ENCODE peak calls at places on chromosome 12, in four cellular contexts. E, C, K and J are unnamed samples.

GRCh38 chr12:101619026-101619827 is 24.5 kb downstream of the MYBPC1 start:
- DNase-seq in C (no peak), E (no peak), K (no peak), J (no peak)

GRCh38 chr12:93571854-93572711 is at the start of gene SOCS2:
- DNase-seq in C (peak; percentile 69), E (no peak), K (no peak), J (peak; percentile 23)

GRCh38 chr12:10936495-10936894 is 2.6 kb downstream of the TAS2R14 start:
- DNase-seq in E (no peak), C (no peak), K (no peak), J (no peak)

GRCh38 chr12:132949936-132950837 is 5.9 kb downstream of the ZNF605 start:
- DNase-seq in K (no peak), C (no peak), E (no peak), J (no peak)

GRCh38 chr12:1908758-1909157 is 9.7 kb downstream of the CACNA2D4 start:
- DNase-seq in K (peak; percentile 37), E (no peak), C (no peak), J (no peak)

GRCh38 chr12:51077930-51078329 is 5.5 kb downstream of the CSRNP2 start:
- DNase-seq in K (no peak), E (no peak), C (no peak), J (no peak)

GRCh38 chr12:119649202-119649808 is 18.6 kb upstream of the PRKAB1 start:
- DNase-seq in K (no peak), E (no peak), C (no peak), J (peak; percentile 26)

GRCh38 chr12:130826151-130826801 is 12.8 kb downstream of the STX2 start:
- DNase-seq in K (no peak), E (no peak), C (no peak), J (peak; percentile 67)

GRCh38 chr12:118098456-118098855 is 5.4 kb downstream of the VSIG10 start:
- DNase-seq in E (no peak), K (no peak), C (no peak), J (no peak)

GRCh38 chr12:94258593-94258992 is 110.2 kb downstream of the PLXNC1 start:
- DNase-seq in K (no peak), E (no peak), C (no peak), J (no peak)